ENCODE peak calls at places on chromosomes 16 and 17, in four cellular contexts. G is AG08395; W is iris pigment epithelial cell; K is activated gamma-delta T cell treated with anti-CD3 and anti-CD28 coated beads, Interleukin-2, amount 50 U/mL, for 16 hours. H is an unnamed sample.

GRCh38 chr16:27446721-27447120 is 44.7 kb downstream of the IL21R start:
- DNase-seq in G (no peak), W (no peak), K (peak; percentile 78), H (no peak)

GRCh38 chr16:30028438-30029093 is 2.5 kb downstream of the TLCD3B start:
- DNase-seq in G (no peak), W (no peak), K (no peak), H (no peak)

GRCh38 chr16:84700518-84701277 is 898 bp downstream of the USP10 start:
- DNase-seq in G (peak; percentile 10), W (peak; percentile 57), K (peak; percentile 13), H (no peak)

GRCh38 chr16:66609139-66609510 is 4.6 kb downstream of the CMTM3 start:
- DNase-seq in G (no peak), W (no peak), K (no peak), H (no peak)

GRCh38 chr16:78416400-78416799 is 316.9 kb downstream of the WWOX start:
- DNase-seq in G (no peak), W (no peak), K (no peak), H (no peak)

GRCh38 chr16:66961065-66961744 is at the start of gene CES3:
- DNase-seq in G (peak; percentile 74), W (peak; percentile 74), K (no peak), H (peak; percentile 72)

GRCh38 chr17:81251943-81252301 is 12.8 kb downstream of the NDUFAF8 start:
- DNase-seq in G (no peak), W (no peak), K (no peak), H (no peak)

GRCh38 chr17:27950995-27951394 is 57.8 kb upstream of the LYRM9 start:
- DNase-seq in G (no peak), W (no peak), K (no peak), H (no peak)

GRCh38 chr16:73483934-73484712 is 436.2 kb upstream of the ZFHX3 start:
- DNase-seq in G (no peak), W (no peak), K (no peak), H (no peak)

GRCh38 chr17:47622179-47622549 is 27.6 kb upstream of the KPNB1 start:
- DNase-seq in G (no peak), W (no peak), K (no peak), H (no peak)

GRCh38 chr17:4739122-4740024 is at the start of the genes CXCL16 and ZMYND15:
- DNase-seq in G (peak; percentile 57), W (peak; percentile 36), K (no peak), H (peak; percentile 16)

GRCh38 chr16:21158208-21159110 is at the start of gene LDAF1:
- DNase-seq in G (peak; percentile 92), W (peak; percentile 79), K (peak; percentile 56), H (peak; percentile 54)

GRCh38 chr17:41836550-41837196 is 641 bp upstream of the NT5C3B start:
- DNase-seq in G (no peak), W (no peak), K (no peak), H (peak; percentile 16)

GRCh38 chr17:59181481-59181880 is 25.9 kb downstream of the PRR11 start:
- DNase-seq in G (no peak), W (no peak), K (no peak), H (no peak)

GRCh38 chr16:69123894-69124293 is 8.5 kb downstream of the CHTF8 start:
- DNase-seq in G (peak; percentile 59), W (peak; percentile 70), K (peak; percentile 43), H (peak; percentile 72)

GRCh38 chr16:81066700-81067099 is 10.3 kb downstream of the C16orf46 start:
- DNase-seq in G (no peak), W (peak; percentile 48), K (no peak), H (peak; percentile 32)

GRCh38 chr17:40432864-40433528 is 10.3 kb upstream of the IGFBP4 start:
- DNase-seq in G (peak; percentile 50), W (peak; percentile 73), K (no peak), H (peak; percentile 80)

GRCh38 chr16:19645557-19645981 is 72.5 kb downstream of the KNOP1 start:
- DNase-seq in G (no peak), W (peak; percentile 50), K (no peak), H (peak; percentile 44)

GRCh38 chr16:4847774-4848587 is 700 bp downstream of the UBN1 start:
- DNase-seq in G (peak; percentile 48), W (peak; percentile 70), K (no peak), H (peak; percentile 41)

GRCh38 chr17:50129303-50129945 is 536 bp downstream of the SAMD14 start:
- DNase-seq in G (peak; percentile 52), W (peak; percentile 61), K (no peak), H (peak; percentile 31)

GRCh38 chr17:37829446-37830142 is 84.7 kb upstream of the HNF1B start:
- DNase-seq in G (no peak), W (no peak), K (no peak), H (no peak)